ENCODE peak calls at places on chromosome 6, in nine cellular contexts. L, M, Y, U, E, K, D, Q and G are unnamed samples.

GRCh38 chr6:113172531-113172966 is 684.6 kb upstream of the MARCKS start:
- DNase-seq in L (no peak), M (no peak), Y (peak; percentile 52), U (no peak), E (peak; percentile 73), K (no peak), D (no peak), Q (no peak), G (no peak)

GRCh38 chr6:3965071-3965718 is 113.7 kb downstream of the FAM217A start:
- DNase-seq in L (no peak), M (no peak), Y (no peak), U (no peak), E (no peak), K (peak; percentile 80), D (no peak), Q (no peak), G (no peak)

GRCh38 chr6:116078522-116078921 is 17.8 kb upstream of the FRK start:
- DNase-seq in L (no peak), M (no peak), Y (no peak), U (no peak), E (no peak), K (no peak), D (no peak), Q (no peak), G (no peak)

GRCh38 chr6:139364302-139364981 is 10.0 kb downstream of the CITED2 start:
- DNase-seq in L (no peak), M (peak; percentile 63), Y (peak; percentile 72), U (no peak), E (peak; percentile 70), K (peak; percentile 79), D (no peak), Q (no peak), G (no peak)

GRCh38 chr6:44002591-44003344 is 124.5 kb downstream of the MRPL14 start:
- DNase-seq in L (no peak), M (peak; percentile 65), Y (no peak), U (peak; percentile 40), E (peak; percentile 48), K (peak; percentile 77), D (no peak), Q (peak; percentile 37), G (peak; percentile 15)

GRCh38 chr6:36350082-36350481 is 13.4 kb upstream of the BNIP5 start:
- DNase-seq in L (no peak), M (no peak), Y (peak; percentile 56), U (no peak), E (peak; percentile 44), K (no peak), D (no peak), Q (no peak), G (no peak)

GRCh38 chr6:136014454-136015421 is 163.2 kb downstream of the PDE7B start:
- DNase-seq in L (no peak), M (no peak), Y (peak; percentile 99), U (no peak), E (peak; percentile 99), K (peak; percentile 22), D (peak; percentile 65), Q (no peak), G (no peak)

GRCh38 chr6:109326346-109326745 is 55.9 kb downstream of the CD164 start:
- DNase-seq in L (no peak), M (no peak), Y (no peak), U (no peak), E (no peak), K (no peak), D (no peak), Q (no peak), G (no peak)

GRCh38 chr6:10276888-10277287 is 138.0 kb downstream of the TFAP2A start:
- DNase-seq in L (no peak), M (no peak), Y (no peak), U (no peak), E (no peak), K (no peak), D (no peak), Q (no peak), G (no peak)

GRCh38 chr6:158256746-158257424 is 55.4 kb upstream of the TULP4 start:
- DNase-seq in L (no peak), M (no peak), Y (no peak), U (no peak), E (no peak), K (no peak), D (no peak), Q (no peak), G (no peak)

GRCh38 chr6:114194362-114195343 is 148.2 kb downstream of the HS3ST5 start:
- DNase-seq in L (no peak), M (no peak), Y (peak; percentile 54), U (no peak), E (peak; percentile 59), K (peak; percentile 58), D (no peak), Q (no peak), G (no peak)

GRCh38 chr6:137552809-137553208 is 58.6 kb upstream of the OLIG3 start:
- DNase-seq in L (no peak), M (no peak), Y (no peak), U (no peak), E (no peak), K (no peak), D (no peak), Q (no peak), G (no peak)

GRCh38 chr6:129186988-129187387 is 304.1 kb downstream of the LAMA2 start:
- DNase-seq in L (no peak), M (no peak), Y (peak; percentile 84), U (no peak), E (peak; percentile 72), K (peak; percentile 32), D (no peak), Q (no peak), G (no peak)

GRCh38 chr6:16759646-16760535 is 1.4 kb downstream of the ATXN1 start:
- DNase-seq in L (peak; percentile 56), M (peak; percentile 82), Y (peak; percentile 94), U (peak; percentile 72), E (peak; percentile 97), K (peak; percentile 94), D (peak; percentile 93), Q (peak; percentile 69), G (peak; percentile 61)

GRCh38 chr6:161440299-161440698 is 166.4 kb upstream of the AGPAT4 start:
- DNase-seq in L (no peak), M (no peak), Y (no peak), U (no peak), E (no peak), K (no peak), D (no peak), Q (no peak), G (no peak)

GRCh38 chr6:150666071-150666470 is 66.4 kb downstream of the PLEKHG1 start:
- DNase-seq in L (no peak), M (no peak), Y (peak; percentile 31), U (no peak), E (peak; percentile 21), K (no peak), D (no peak), Q (no peak), G (no peak)

GRCh38 chr6:193773-194310 is 98.4 kb upstream of the DUSP22 start:
- DNase-seq in L (no peak), M (peak; percentile 74), Y (no peak), U (no peak), E (no peak), K (peak; percentile 76), D (peak; percentile 10), Q (no peak), G (no peak)

GRCh38 chr6:117270121-117270959 is 5.0 kb downstream of the VGLL2 start:
- DNase-seq in L (no peak), M (no peak), Y (no peak), U (no peak), E (no peak), K (no peak), D (no peak), Q (no peak), G (no peak)

GRCh38 chr6:106170030-106170791 is 84.1 kb downstream of the PRDM1 start:
- DNase-seq in L (no peak), M (no peak), Y (no peak), U (no peak), E (no peak), K (no peak), D (no peak), Q (no peak), G (no peak)

GRCh38 chr6:150886155-150886554 is 20.7 kb downstream of the MTHFD1L start:
- DNase-seq in L (no peak), M (no peak), Y (no peak), U (no peak), E (no peak), K (no peak), D (no peak), Q (no peak), G (no peak)

GRCh38 chr6:112800916-112801315 is 453.8 kb downstream of the RFPL4B start:
- DNase-seq in L (no peak), M (no peak), Y (no peak), U (no peak), E (no peak), K (no peak), D (no peak), Q (no peak), G (no peak)

GRCh38 chr6:75932067-75932466 is 140.4 kb downstream of the IMPG1 start:
- DNase-seq in L (no peak), M (no peak), Y (peak; percentile 28), U (no peak), E (peak; percentile 19), K (peak; percentile 39), D (no peak), Q (no peak), G (no peak)

GRCh38 chr6:46513533-46513932 is 22.3 kb upstream of the RCAN2 start:
- DNase-seq in L (no peak), M (no peak), Y (no peak), U (no peak), E (no peak), K (no peak), D (no peak), Q (no peak), G (no peak)

GRCh38 chr6:47853766-47854165 is 71.9 kb downstream of the OPN5 start:
- DNase-seq in L (no peak), M (no peak), Y (no peak), U (no peak), E (no peak), K (no peak), D (no peak), Q (no peak), G (no peak)

GRCh38 chr6:100685747-100686146 is 195.4 kb downstream of the ASCC3 start:
- DNase-seq in L (no peak), M (no peak), Y (no peak), U (no peak), E (peak; percentile 13), K (no peak), D (no peak), Q (no peak), G (no peak)

GRCh38 chr6:74409447-74409846 is 713.4 kb downstream of the CD109 start:
- DNase-seq in L (no peak), M (peak; percentile 20), Y (peak; percentile 86), U (no peak), E (peak; percentile 79), K (peak; percentile 10), D (no peak), Q (no peak), G (no peak)